ENCODE peak calls at places on chromosomes 7 and 10, in ten cellular contexts. R is uterus, Q is H1, P is body of pancreas, T is colonic mucosa, W is upper lobe of left lung, N is dorsolateral prefrontal cortex, O is gastrocnemius medialis, B is endodermal cell, A is endothelial cell of umbilical vein. Y is an unnamed sample.

GRCh38 chr10:5565671-5566581 is 41.2 kb downstream of the CALML3 start:
- DNase-seq in R (peak; percentile 10), A (no peak), W (peak; percentile 15), B (peak; percentile 36), T (no peak), Q (no peak), O (no peak), P (peak; percentile 4), N (peak; percentile 21), Y (peak; percentile 99)

GRCh38 chr10:115082521-115082920 is 10.6 kb upstream of the ATRNL1 start:
- DNase-seq in A (peak; percentile 24), W (no peak), T (no peak), N (no peak), P (no peak), R (no peak), O (no peak), B (no peak), Q (no peak), Y (peak; percentile 9)

GRCh38 chr10:48511855-48512191 is 93.0 kb downstream of the ARHGAP22 start:
- DNase-seq in R (no peak), O (no peak), P (no peak), N (no peak), B (peak; percentile 38), W (no peak), Q (no peak), T (no peak), A (no peak), Y (no peak)

GRCh38 chr10:104822088-104822487 is 181.0 kb downstream of the SORCS3 start:
- DNase-seq in Q (no peak), R (no peak), O (no peak), T (no peak), B (no peak), P (no peak), A (no peak), W (no peak), N (no peak), Y (no peak)

GRCh38 chr10:73117976-73118743 is 7.9 kb downstream of the NUDT13 start:
- DNase-seq in A (peak; percentile 72), T (no peak), R (no peak), O (no peak), N (no peak), P (no peak), W (no peak), B (no peak), Q (no peak), Y (peak; percentile 85)

GRCh38 chr7:74312418-74313021 is 23.3 kb downstream of the CLIP2 start:
- DNase-seq in R (no peak), Q (no peak), P (no peak), A (no peak), N (no peak), B (no peak), O (no peak), T (no peak), W (no peak), Y (peak; percentile 98)

GRCh38 chr10:12940791-12941190 is 60.7 kb downstream of the CCDC3 start:
- DNase-seq in R (no peak), W (no peak), P (no peak), Q (no peak), O (no peak), A (no peak), B (peak; percentile 28), T (no peak), N (no peak), Y (no peak)

GRCh38 chr10:77983384-77984341 is 45.7 kb downstream of the POLR3A start:
- DNase-seq in N (peak; percentile 24), W (no peak), O (no peak), Q (no peak), R (peak; percentile 9), P (no peak), A (peak; percentile 89), B (no peak), T (no peak), Y (peak; percentile 29)

GRCh38 chr7:110446658-110447057 is 644.3 kb upstream of the LRRN3 start:
- DNase-seq in O (no peak), Q (no peak), N (no peak), P (no peak), W (no peak), R (no peak), B (no peak), A (no peak), T (no peak), Y (no peak)

DNA sequence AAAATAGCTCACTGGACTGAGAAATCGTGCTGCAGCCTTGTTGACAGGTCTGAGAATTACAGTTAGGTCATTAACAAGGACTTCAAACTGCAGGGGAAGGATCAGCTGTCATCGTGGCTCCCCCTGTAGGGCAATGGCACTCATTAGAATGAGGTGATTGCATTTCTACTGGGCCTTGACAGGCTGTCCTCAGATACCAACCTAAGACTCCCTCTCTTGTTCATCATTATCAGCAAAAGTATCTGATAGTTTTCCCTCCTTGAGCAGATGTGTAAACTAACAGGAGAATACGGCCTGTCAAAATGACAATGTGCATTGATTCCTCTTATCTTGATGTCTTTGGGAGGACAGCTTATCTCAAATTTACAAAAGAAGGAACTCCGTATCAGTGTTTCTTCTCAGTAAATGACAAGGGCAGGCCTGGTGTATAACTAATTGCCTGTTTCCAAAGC is 648.5 kb upstream of the LRRN3 start:
- DNase-seq in O (no peak), A (peak; percentile 68), N (no peak), R (no peak), Q (peak; percentile 63), W (peak; percentile 21), T (peak; percentile 17), B (peak; percentile 89), P (peak; percentile 12), Y (peak; percentile 67)
- TF ChIP-seq CTCF in O (no peak), A (peak; percentile 81), N (no peak), R (no peak), Q (peak; percentile 92), W (no peak), T (no peak), B (peak; percentile 93), P (no peak), Y (peak; percentile 85)

GRCh38 chr10:452512-453504 is 236.7 kb downstream of the DIP2C start:
- DNase-seq in O (no peak), Q (no peak), W (no peak), N (no peak), B (no peak), A (no peak), P (no peak), R (no peak), T (no peak), Y (no peak)

GRCh38 chr10:451021-451471 is 238.4 kb downstream of the DIP2C start:
- DNase-seq in O (no peak), N (no peak), T (no peak), B (no peak), W (no peak), Q (no peak), P (no peak), A (no peak), R (no peak), Y (no peak)

GRCh38 chr10:454860-455259 is 234.6 kb downstream of the DIP2C start:
- DNase-seq in W (no peak), N (no peak), Q (no peak), B (no peak), R (peak; percentile 48), P (peak; percentile 63), O (peak; percentile 62), A (peak; percentile 67), T (no peak), Y (peak; percentile 86)

GRCh38 chr10:450463-450862 is 239.0 kb downstream of the DIP2C start:
- DNase-seq in T (no peak), N (no peak), B (no peak), Q (no peak), P (no peak), O (no peak), R (no peak), A (no peak), W (no peak), Y (no peak)

GRCh38 chr10:451856-452255 is 237.6 kb downstream of the DIP2C start:
- DNase-seq in B (no peak), P (no peak), T (no peak), O (no peak), Q (no peak), N (no peak), A (no peak), W (no peak), R (no peak), Y (no peak)
- H3K27me3 ChIP-seq in B (no peaks in the 10 kb centered on the region), P (no peaks in the 10 kb centered on the region), T (no peaks in the 10 kb centered on the region), O (no peaks in the 10 kb centered on the region), Q (no peaks in the 10 kb centered on the region), N (no peaks in the 10 kb centered on the region), A (no peaks in the 10 kb centered on the region), W (no peaks in the 10 kb centered on the region), R (no peaks in the 10 kb centered on the region), Y (no peaks in the 10 kb centered on the region)

GRCh38 chr7:47759056-47759706 is 177.3 kb upstream of the TNS3 start:
- DNase-seq in O (no peak), N (no peak), P (no peak), B (no peak), W (no peak), Q (no peak), R (no peak), T (no peak), A (no peak), Y (no peak)

GRCh38 chr7:47755248-47755647 is 173.3 kb upstream of the TNS3 start:
- DNase-seq in W (no peak), N (no peak), Q (no peak), B (no peak), P (no peak), O (no peak), A (no peak), R (no peak), T (no peak), Y (no peak)

GRCh38 chr7:47762207-47762606 is 180.3 kb upstream of the TNS3 start:
- DNase-seq in B (no peak), Q (no peak), T (no peak), P (no peak), O (no peak), N (no peak), R (no peak), A (no peak), W (no peak), Y (no peak)

GRCh38 chr7:47758546-47758945 is 176.6 kb upstream of the TNS3 start:
- DNase-seq in A (no peak), O (peak; percentile 27), R (no peak), T (no peak), Q (no peak), B (no peak), W (no peak), N (no peak), P (no peak), Y (no peak)

DNA sequence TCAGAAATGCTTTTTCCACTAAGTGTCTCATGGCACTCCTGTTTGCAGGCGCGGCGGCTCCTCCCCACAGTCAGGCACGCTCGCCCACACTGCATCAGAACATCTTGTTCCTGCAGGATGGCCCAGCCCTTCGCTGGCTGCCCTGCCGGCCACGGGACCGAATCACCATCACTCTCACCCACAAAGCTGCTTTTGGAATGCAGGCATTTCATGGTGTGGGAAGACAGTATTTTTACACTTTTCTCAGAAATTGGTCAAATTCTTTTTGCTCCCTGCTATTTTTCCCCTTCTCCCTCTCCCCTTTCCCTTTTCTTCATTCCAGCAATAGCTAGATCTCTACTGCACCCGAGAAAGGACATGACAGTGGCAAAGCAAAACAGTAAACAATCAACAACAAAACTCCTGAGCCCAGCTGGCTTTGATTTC is 176.0 kb upstream of the TNS3 start:
- DNase-seq in N (peak; percentile 85), W (peak; percentile 53), A (no peak), T (no peak), B (no peak), R (peak; percentile 81), O (peak; percentile 80), Q (no peak), P (peak; percentile 42), Y (peak; percentile 32)
- TF ChIP-seq CTCF in N (no peak), W (no peak), A (no peak), T (no peak), B (no peak), R (no peak), O (no peak), Q (no peak), P (no peak), Y (no peak)

DNA sequence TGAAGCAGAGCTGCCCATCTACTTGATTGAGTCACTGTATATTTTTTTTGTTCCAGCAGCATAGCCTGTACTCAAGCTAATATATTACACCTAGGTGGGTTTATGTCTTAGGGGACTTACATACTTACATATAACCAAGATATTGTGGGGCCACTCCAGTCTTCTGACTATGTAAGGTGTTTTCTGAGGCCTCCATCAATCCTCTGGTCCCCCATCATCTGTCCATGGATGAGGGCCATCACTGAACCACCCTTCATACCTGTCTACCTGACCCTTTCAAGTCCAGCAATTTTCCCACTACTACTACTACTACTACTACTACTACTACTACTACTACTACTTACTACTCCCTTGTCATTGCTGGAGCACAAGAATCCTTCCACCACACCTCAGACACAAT is 3.2 kb upstream of the FAM241B start:
- DNase-seq in N (no peak), O (no peak), B (no peak), P (no peak), A (no peak), T (no peak), W (no peak), Q (no peak), R (no peak), Y (no peak)
- H3K27me3 ChIP-seq in N (no peaks in the 10 kb centered on the region), O (peaks cover 2% of the 10 kb centered on the region), B (peaks cover 32% of the 10 kb centered on the region), P (no peaks in the 10 kb centered on the region), A (peaks cover 45% of the 10 kb centered on the region), T (no peaks in the 10 kb centered on the region), W (no peaks in the 10 kb centered on the region), Q (no peaks in the 10 kb centered on the region), R (no peaks in the 10 kb centered on the region), Y (no peaks in the 10 kb centered on the region)